ENCODE peak calls at places on chromosomes 4 and X, in seven cellular contexts. E is BJ, Z is T follicular helper cell, Q is cardiac muscle cell, L is left lung, P is NCI-H1694 treated with DMSO at 0.1 percent for 48 hours, J is endothelial cell. B is an unnamed sample.

GRCh38 chr4:70183168-70183939 is 12.2 kb upstream of the ODAM start:
- DNase-seq in P (peak), L (no peak), Z (no peak), Q (peak), J (peak), E (no peak), B (no peak)

GRCh38 chr4:153465583-153465921 is 608 bp upstream of the TMEM131L start:
- DNase-seq in Q (peak), P (no peak), E (no peak), J (peak), Z (no peak), L (peak), B (no peak)

GRCh38 chr4:84892950-84893349 is 73.5 kb downstream of the WDFY3 start:
- DNase-seq in Q (no peak), J (no peak), E (no peak), Z (no peak), P (no peak), L (no peak), B (no peak)

GRCh38 chr4:156685308-156685707 is 286.3 kb downstream of the PDGFC start:
- DNase-seq in J (no peak), L (no peak), Z (no peak), E (no peak), P (no peak), Q (no peak), B (no peak)

GRCh38 chr4:41795796-41796195 is 47.3 kb upstream of the PHOX2B start:
- DNase-seq in E (no peak), Q (no peak), P (peak), L (no peak), J (no peak), Z (no peak), B (no peak)

GRCh38 chrX:78455901-78456300 is 128.5 kb upstream of the CYSLTR1 start:
- DNase-seq in Z (no peak), L (no peak), P (no peak), J (no peak), E (no peak), Q (no peak), B (peak)

GRCh38 chr4:79934660-79935059 is 138.4 kb downstream of the ANTXR2 start:
- DNase-seq in Q (no peak), P (no peak), Z (no peak), E (no peak), J (no peak), L (no peak), B (no peak)

GRCh38 chrX:41718481-41719245 is 5.3 kb upstream of the GPR82 start:
- DNase-seq in J (no peak), Q (no peak), E (no peak), L (no peak), P (no peak), Z (no peak), B (no peak)

GRCh38 chr4:139968831-139969230 is 185.2 kb downstream of the MAML3 start:
- DNase-seq in J (no peak), L (no peak), P (no peak), E (no peak), Z (no peak), Q (no peak), B (no peak)

GRCh38 chr4:62940229-62940628 is 1469.0 kb downstream of the TECRL start:
- DNase-seq in Z (no peak), P (no peak), L (no peak), J (no peak), Q (no peak), E (no peak), B (no peak)

GRCh38 chr4:1939664-1940509 is 68.7 kb downstream of the NSD2 start:
- DNase-seq in E (peak), J (no peak), P (no peak), Q (no peak), L (no peak), Z (no peak), B (peak)

GRCh38 chr4:55181606-55182005 is 56.2 kb upstream of the KDR start:
- DNase-seq in L (no peak), Q (peak), Z (no peak), P (no peak), E (no peak), J (no peak), B (no peak)

GRCh38 chrX:78375894-78376293 is 48.5 kb upstream of the CYSLTR1 start:
- DNase-seq in J (no peak), Q (no peak), L (no peak), P (no peak), Z (no peak), E (no peak), B (peak)

GRCh38 chr4:172692701-172693100 is 475.9 kb upstream of the GALNT7 start:
- DNase-seq in Z (no peak), Q (no peak), L (no peak), P (no peak), J (no peak), E (no peak), B (no peak)

GRCh38 chrX:155071694-155072215 is 447 bp downstream of the BRCC3 start:
- DNase-seq in Z (no peak), E (no peak), P (no peak), L (no peak), J (peak), Q (no peak), B (no peak)

B was measured in epithelial cell of prostate.